ENCODE peak calls at places on chromosome 11, in five cellular contexts. B is NB4, F is mammary epithelial cell, W is GM23248, Q is adrenal gland. V is an unnamed sample.

GRCh38 chr11:10461276-10461790 is 6.3 kb downstream of the AMPD3 start:
- DNase-seq in W (no peak), F (no peak), B (no peak), Q (no peak), V (no peak)

GRCh38 chr11:72245232-72245816 is 1.3 kb upstream of the PHOX2A start:
- DNase-seq in W (no peak), B (no peak), F (no peak), Q (no peak), V (no peak)

GRCh38 chr11:86497310-86497709 is 122.6 kb downstream of the CCDC81 start:
- DNase-seq in F (peak; percentile 82), W (peak; percentile 58), Q (no peak), B (no peak), V (no peak)

GRCh38 chr11:58494096-58494495 is 13.8 kb downstream of the OR5B21 start:
- DNase-seq in W (peak; percentile 53), F (peak; percentile 37), B (no peak), Q (no peak), V (no peak)

GRCh38 chr11:12901874-12902481 is 107.1 kb upstream of the RASSF10 start:
- DNase-seq in B (no peak), W (peak; percentile 75), Q (no peak), F (peak; percentile 49), V (no peak)

GRCh38 chr11:129331217-129331616 is 44.4 kb upstream of the BARX2 start:
- DNase-seq in B (no peak), Q (no peak), F (peak; percentile 60), W (peak; percentile 44), V (peak; percentile 63)

GRCh38 chr11:16795146-16795545 is 56.7 kb downstream of the C11orf58 start:
- DNase-seq in W (no peak), B (peak; percentile 32), F (no peak), Q (no peak), V (no peak)

GRCh38 chr11:62461740-62462522 is 43.1 kb downstream of the SCGB1A1 start:
- DNase-seq in B (no peak), F (no peak), Q (no peak), W (peak; percentile 73), V (peak; percentile 45)

GRCh38 chr11:77471520-77472234 is 2.2 kb downstream of the PAK1 start:
- DNase-seq in Q (peak; percentile 39), F (peak; percentile 42), B (peak; percentile 70), W (no peak), V (peak; percentile 67)

GRCh38 chr11:60485987-60486386 is 6.6 kb upstream of the MS4A12 start:
- DNase-seq in B (peak; percentile 32), Q (no peak), W (no peak), F (no peak), V (peak; percentile 34)

GRCh38 chr11:110573411-110573810 is 138.8 kb downstream of the ARHGAP20 start:
- DNase-seq in W (no peak), F (no peak), Q (no peak), B (no peak), V (no peak)

GRCh38 chr11:123505546-123506299 is 75.7 kb downstream of the GRAMD1B start:
- DNase-seq in F (no peak), B (no peak), W (no peak), Q (no peak), V (no peak)

GRCh38 chr11:92751594-92751993 is 217.9 kb upstream of the MTNR1B start:
- DNase-seq in F (no peak), W (no peak), B (no peak), Q (no peak), V (no peak)

GRCh38 chr11:8717876-8718753 is 35.5 kb downstream of the RPL27A start:
- DNase-seq in F (peak; percentile 33), Q (peak; percentile 85), W (peak; percentile 83), B (peak; percentile 66), V (peak; percentile 24)

GRCh38 chr11:103637250-103637649 is 399.2 kb upstream of the DDI1 start:
- DNase-seq in W (peak; percentile 72), F (no peak), B (no peak), Q (no peak), V (no peak)

GRCh38 chr11:120229451-120230424 is 10.2 kb upstream of the POU2F3 start:
- DNase-seq in F (no peak), Q (no peak), W (peak; percentile 52), B (peak; percentile 65), V (no peak)

GRCh38 chr11:118618991-118619375 is 11.6 kb downstream of the PHLDB1 start:
- DNase-seq in F (peak; percentile 39), Q (no peak), B (no peak), W (peak; percentile 89), V (no peak)

GRCh38 chr11:133835258-133836075 is 9.8 kb downstream of the SPATA19 start:
- DNase-seq in Q (peak; percentile 62), W (peak; percentile 66), F (peak; percentile 59), B (peak; percentile 81), V (no peak)

GRCh38 chr11:45094958-45095690 is 51.3 kb upstream of the PRDM11 start:
- DNase-seq in W (no peak), B (no peak), F (no peak), Q (no peak), V (no peak)

GRCh38 chr11:31995525-31996123 is 95.2 kb upstream of the RCN1 start:
- DNase-seq in Q (no peak), B (peak; percentile 20), W (peak; percentile 35), F (no peak), V (no peak)

GRCh38 chr11:110763249-110764011 is 51.2 kb upstream of the ARHGAP20 start:
- DNase-seq in F (no peak), B (no peak), W (peak; percentile 76), Q (peak; percentile 34), V (peak; percentile 52)

GRCh38 chr11:61279934-61280656 is 15.0 kb downstream of the VWCE start:
- DNase-seq in B (peak; percentile 23), Q (no peak), W (peak; percentile 19), F (peak; percentile 97), V (no peak)

DNA sequence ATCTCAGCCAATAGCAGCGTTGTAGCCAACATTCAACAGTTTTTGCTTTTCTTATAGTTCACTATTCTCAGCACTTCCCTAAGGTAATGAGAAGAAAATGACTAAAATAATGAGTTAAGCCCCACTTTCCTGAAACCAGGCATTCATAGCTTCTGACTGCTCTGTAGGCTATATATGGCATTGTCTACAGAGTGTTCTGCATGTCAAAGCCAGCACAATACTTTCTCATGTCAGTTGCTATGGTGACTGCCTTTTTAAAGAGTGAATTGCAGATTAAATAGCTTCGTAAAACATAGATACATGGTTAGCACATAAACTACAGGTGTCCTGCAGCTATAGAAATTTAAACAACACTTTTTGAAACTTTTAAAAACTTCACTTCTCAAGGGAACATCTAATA is 1256.1 kb upstream of the CNTN5 start:
- DNase-seq in F (no peak), W (no peak), Q (no peak), B (no peak), V (no peak)
- H3K4me3 ChIP-seq in F (no peak overlapping the region), W (no peak overlapping the region), Q (no peak overlapping the region), B (no peak overlapping the region), V (no peak overlapping the region)

DNA sequence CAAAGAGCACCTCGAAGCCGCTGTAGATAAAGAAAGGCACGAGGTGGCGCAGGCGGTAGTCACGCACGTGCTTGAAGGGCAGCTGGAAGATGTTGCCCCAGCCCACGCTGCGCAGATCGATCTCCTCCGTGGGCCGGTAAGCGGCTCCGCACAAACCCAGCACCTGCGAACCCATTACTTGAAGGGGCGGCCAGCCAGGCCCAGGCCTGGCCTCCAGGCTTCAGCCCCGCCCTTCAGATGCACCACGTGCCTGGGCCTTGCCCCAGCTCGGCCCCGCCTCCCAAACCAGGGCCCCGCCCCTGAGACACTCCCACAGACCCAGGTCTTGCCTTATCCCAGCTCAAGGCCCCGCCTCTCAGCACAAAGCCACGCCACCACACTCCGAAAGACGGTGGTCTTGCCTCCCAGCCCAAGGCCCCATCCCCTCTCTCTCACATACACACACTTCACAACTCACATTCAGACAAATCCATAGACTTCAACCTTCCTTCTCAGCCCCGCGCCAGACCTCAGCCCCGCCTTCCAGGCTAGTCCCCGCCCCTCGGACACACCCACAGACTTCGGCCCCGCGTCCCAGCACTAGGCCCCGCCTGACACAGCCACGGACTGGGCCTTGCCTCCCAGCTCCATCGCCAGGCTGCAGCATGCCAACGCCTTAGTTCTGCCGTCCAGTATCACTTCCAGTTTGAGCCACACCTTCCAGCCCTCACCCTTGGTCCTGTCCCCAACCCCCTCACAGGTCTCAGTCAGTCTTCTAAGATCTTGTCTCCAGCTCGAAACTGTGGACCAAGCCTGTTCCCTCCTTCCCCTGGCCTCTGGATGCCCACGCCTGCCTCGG is 7.1 kb downstream of the UNC93B1 start:
- DNase-seq in F (no peak), B (peak; percentile 59), Q (peak; percentile 82), W (peak; percentile 73), V (peak; percentile 88)
- H3K4me3 ChIP-seq in F (no peak overlapping the region), B (no peak overlapping the region), Q (no peak overlapping the region), W (no peak overlapping the region), V (no peak overlapping the region)

DNA sequence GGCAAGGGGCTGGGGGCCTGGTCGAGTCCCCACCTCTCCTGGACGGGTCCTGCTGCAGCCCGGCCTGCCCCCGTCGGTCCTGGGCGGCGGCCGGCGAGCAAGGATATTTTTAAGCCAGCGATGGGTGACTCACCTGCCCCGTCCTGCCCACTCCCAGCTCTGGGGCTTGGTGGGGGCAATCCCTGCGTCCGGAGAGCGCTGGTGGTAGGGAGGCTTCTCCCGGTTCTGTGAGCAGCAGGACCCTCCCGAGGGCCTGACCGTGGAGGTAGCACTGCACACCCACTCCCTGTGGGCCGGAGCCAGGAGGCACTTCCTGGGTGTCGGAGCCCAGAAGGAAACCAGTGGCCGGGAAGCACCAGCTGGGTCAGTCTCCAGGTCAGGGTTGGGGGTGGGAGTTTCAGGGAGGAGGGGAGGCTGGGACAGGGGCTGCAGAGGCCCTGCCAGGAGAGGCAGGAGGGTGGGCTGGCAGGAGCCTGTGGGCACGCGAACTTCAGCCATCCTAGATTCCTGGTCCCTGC is 467 bp downstream of the EPS8L2 start:
- DNase-seq in F (peak; percentile 73), W (peak; percentile 87), B (no peak), Q (peak; percentile 64), V (peak; percentile 64)
- H3K4me3 ChIP-seq in F (peak overlapping the region; percentile 58), W (peak overlapping the region; percentile 87), B (no peak overlapping the region), Q (no peak overlapping the region), V (peak overlapping the region; percentile 62)

GRCh38 chr11:70826950-70827349 is 425.4 kb downstream of the SHANK2 start:
- DNase-seq in Q (peak; percentile 28), W (no peak), B (no peak), F (no peak), V (no peak)
- H3K4me3 ChIP-seq in Q (no peak overlapping the region), W (no peak overlapping the region), B (no peak overlapping the region), F (no peak overlapping the region), V (peak overlapping the region; percentile 24)